ENCODE peak calls at places on chromosome 15, in six cellular contexts. One of them, this sample, is unnamed.
A peak's percentile ranks its signal among the peaks of the same experiment; 100 is the strongest.

GRCh38 chr15:39624806-39625205 is 43.9 kb downstream of the THBS1 start:
- ATAC-seq in Right ventricle myocardium superior: peak; percentile 54
- ATAC-seq in RWPE2: peak; percentile 86
- ATAC-seq in T-helper 17 cell: peak; percentile 76
- ATAC-seq in sciatic nerve: peak; percentile 79
- ATAC-seq in activated CD8-positive, alpha-beta T cell treated with anti-CD3 and anti-CD28 coated beads, Interleukin-2, amount 10 ng/mL, durations not matched to agents 7 days and 5 days: peak; percentile 79
- ATAC-seq in this sample: peak; percentile 75

GRCh38 chr15:97815841-97816240 is 144.7 kb upstream of the ARRDC4 start:
- ATAC-seq in T-helper 17 cell: no peak
- ATAC-seq in Right ventricle myocardium superior: no peak
- ATAC-seq in RWPE2: no peak
- ATAC-seq in sciatic nerve: no peak
- ATAC-seq in activated CD8-positive, alpha-beta T cell treated with anti-CD3 and anti-CD28 coated beads, Interleukin-2, amount 10 ng/mL, durations not matched to agents 7 days and 5 days: no peak
- ATAC-seq in this sample: no peak

GRCh38 chr15:89381330-89381729 is 46.7 kb upstream of the POLG start:
- ATAC-seq in sciatic nerve: no peak
- ATAC-seq in activated CD8-positive, alpha-beta T cell treated with anti-CD3 and anti-CD28 coated beads, Interleukin-2, amount 10 ng/mL, durations not matched to agents 7 days and 5 days: no peak
- ATAC-seq in T-helper 17 cell: no peak
- ATAC-seq in Right ventricle myocardium superior: no peak
- ATAC-seq in RWPE2: no peak
- ATAC-seq in this sample: no peak

GRCh38 chr15:31214864-31215489 is 111.7 kb upstream of the KLF13 start:
- ATAC-seq in RWPE2: peak; percentile 60
- ATAC-seq in activated CD8-positive, alpha-beta T cell treated with anti-CD3 and anti-CD28 coated beads, Interleukin-2, amount 10 ng/mL, durations not matched to agents 7 days and 5 days: no peak
- ATAC-seq in Right ventricle myocardium superior: peak; percentile 66
- ATAC-seq in T-helper 17 cell: no peak
- ATAC-seq in sciatic nerve: peak; percentile 63
- ATAC-seq in this sample: peak; percentile 56

GRCh38 chr15:29728418-29728817 is 93.8 kb downstream of the TJP1 start:
- ATAC-seq in RWPE2: peak; percentile 19
- ATAC-seq in sciatic nerve: peak; percentile 38
- ATAC-seq in Right ventricle myocardium superior: peak; percentile 52
- ATAC-seq in T-helper 17 cell: no peak
- ATAC-seq in activated CD8-positive, alpha-beta T cell treated with anti-CD3 and anti-CD28 coated beads, Interleukin-2, amount 10 ng/mL, durations not matched to agents 7 days and 5 days: no peak
- ATAC-seq in this sample: peak; percentile 33

GRCh38 chr15:98826658-98827057 is 178.3 kb downstream of the IGF1R start:
- ATAC-seq in Right ventricle myocardium superior: no peak
- ATAC-seq in T-helper 17 cell: no peak
- ATAC-seq in sciatic nerve: no peak
- ATAC-seq in RWPE2: no peak
- ATAC-seq in activated CD8-positive, alpha-beta T cell treated with anti-CD3 and anti-CD28 coated beads, Interleukin-2, amount 10 ng/mL, durations not matched to agents 7 days and 5 days: no peak
- ATAC-seq in this sample: no peak

GRCh38 chr15:100570735-100571363 is 31.1 kb downstream of the LINS1 start:
- ATAC-seq in T-helper 17 cell: no peak
- ATAC-seq in activated CD8-positive, alpha-beta T cell treated with anti-CD3 and anti-CD28 coated beads, Interleukin-2, amount 10 ng/mL, durations not matched to agents 7 days and 5 days: peak; percentile 60
- ATAC-seq in sciatic nerve: peak; percentile 61
- ATAC-seq in Right ventricle myocardium superior: no peak
- ATAC-seq in RWPE2: no peak
- ATAC-seq in this sample: no peak

GRCh38 chr15:75109731-75110130 is 86.3 kb downstream of the PPCDC start:
- ATAC-seq in Right ventricle myocardium superior: no peak
- ATAC-seq in activated CD8-positive, alpha-beta T cell treated with anti-CD3 and anti-CD28 coated beads, Interleukin-2, amount 10 ng/mL, durations not matched to agents 7 days and 5 days: no peak
- ATAC-seq in sciatic nerve: no peak
- ATAC-seq in RWPE2: no peak
- ATAC-seq in T-helper 17 cell: no peak
- ATAC-seq in this sample: no peak

GRCh38 chr15:92315595-92316211 is 78.0 kb upstream of the ST8SIA2 start:
- ATAC-seq in RWPE2: no peak
- ATAC-seq in Right ventricle myocardium superior: peak; percentile 22
- ATAC-seq in sciatic nerve: no peak
- ATAC-seq in T-helper 17 cell: no peak
- ATAC-seq in activated CD8-positive, alpha-beta T cell treated with anti-CD3 and anti-CD28 coated beads, Interleukin-2, amount 10 ng/mL, durations not matched to agents 7 days and 5 days: no peak
- ATAC-seq in this sample: no peak

GRCh38 chr15:91308855-91309254 is 208.8 kb downstream of the SV2B start:
- ATAC-seq in T-helper 17 cell: no peak
- ATAC-seq in Right ventricle myocardium superior: no peak
- ATAC-seq in activated CD8-positive, alpha-beta T cell treated with anti-CD3 and anti-CD28 coated beads, Interleukin-2, amount 10 ng/mL, durations not matched to agents 7 days and 5 days: peak; percentile 31
- ATAC-seq in RWPE2: no peak
- ATAC-seq in sciatic nerve: no peak
- ATAC-seq in this sample: no peak

GRCh38 chr15:101091080-101092017 is 160.5 kb downstream of the CHSY1 start:
- ATAC-seq in RWPE2: no peak
- ATAC-seq in Right ventricle myocardium superior: peak; percentile 36
- ATAC-seq in sciatic nerve: peak; percentile 82
- ATAC-seq in T-helper 17 cell: no peak
- ATAC-seq in activated CD8-positive, alpha-beta T cell treated with anti-CD3 and anti-CD28 coated beads, Interleukin-2, amount 10 ng/mL, durations not matched to agents 7 days and 5 days: no peak
- ATAC-seq in this sample: peak; percentile 25

GRCh38 chr15:29612096-29612495 is 210.2 kb downstream of the TJP1 start:
- ATAC-seq in T-helper 17 cell: no peak
- ATAC-seq in activated CD8-positive, alpha-beta T cell treated with anti-CD3 and anti-CD28 coated beads, Interleukin-2, amount 10 ng/mL, durations not matched to agents 7 days and 5 days: no peak
- ATAC-seq in Right ventricle myocardium superior: no peak
- ATAC-seq in RWPE2: peak; percentile 7
- ATAC-seq in sciatic nerve: no peak
- ATAC-seq in this sample: no peak

GRCh38 chr15:98899266-98900021 is 108.1 kb downstream of the PGPEP1L start:
- ATAC-seq in T-helper 17 cell: no peak
- ATAC-seq in RWPE2: no peak
- ATAC-seq in Right ventricle myocardium superior: no peak
- ATAC-seq in activated CD8-positive, alpha-beta T cell treated with anti-CD3 and anti-CD28 coated beads, Interleukin-2, amount 10 ng/mL, durations not matched to agents 7 days and 5 days: no peak
- ATAC-seq in sciatic nerve: no peak
- ATAC-seq in this sample: no peak

GRCh38 chr15:96767703-96768434 is 437.4 kb downstream of the NR2F2 start:
- ATAC-seq in Right ventricle myocardium superior: no peak
- ATAC-seq in sciatic nerve: no peak
- ATAC-seq in T-helper 17 cell: no peak
- ATAC-seq in RWPE2: peak; percentile 69
- ATAC-seq in activated CD8-positive, alpha-beta T cell treated with anti-CD3 and anti-CD28 coated beads, Interleukin-2, amount 10 ng/mL, durations not matched to agents 7 days and 5 days: no peak
- ATAC-seq in this sample: no peak

GRCh38 chr15:39670687-39671086 is 89.8 kb downstream of the THBS1 start:
- ATAC-seq in sciatic nerve: no peak
- ATAC-seq in Right ventricle myocardium superior: no peak
- ATAC-seq in activated CD8-positive, alpha-beta T cell treated with anti-CD3 and anti-CD28 coated beads, Interleukin-2, amount 10 ng/mL, durations not matched to agents 7 days and 5 days: no peak
- ATAC-seq in T-helper 17 cell: no peak
- ATAC-seq in RWPE2: no peak
- ATAC-seq in this sample: no peak

GRCh38 chr15:25741253-25741575 is 121.9 kb downstream of the ATP10A start:
- ATAC-seq in activated CD8-positive, alpha-beta T cell treated with anti-CD3 and anti-CD28 coated beads, Interleukin-2, amount 10 ng/mL, durations not matched to agents 7 days and 5 days: no peak
- ATAC-seq in RWPE2: no peak
- ATAC-seq in T-helper 17 cell: no peak
- ATAC-seq in sciatic nerve: no peak
- ATAC-seq in Right ventricle myocardium superior: no peak
- ATAC-seq in this sample: no peak

GRCh38 chr15:64162869-64163661 is at the start of gene PPIB:
- ATAC-seq in activated CD8-positive, alpha-beta T cell treated with anti-CD3 and anti-CD28 coated beads, Interleukin-2, amount 10 ng/mL, durations not matched to agents 7 days and 5 days: peak; percentile 96
- ATAC-seq in Right ventricle myocardium superior: peak; percentile 95
- ATAC-seq in sciatic nerve: peak; percentile 98
- ATAC-seq in RWPE2: peak; percentile 95
- ATAC-seq in T-helper 17 cell: peak; percentile 94
- ATAC-seq in this sample: peak; percentile 98

GRCh38 chr15:69395460-69395859 is 18.7 kb upstream of the KIF23 start:
- ATAC-seq in RWPE2: no peak
- ATAC-seq in Right ventricle myocardium superior: no peak
- ATAC-seq in activated CD8-positive, alpha-beta T cell treated with anti-CD3 and anti-CD28 coated beads, Interleukin-2, amount 10 ng/mL, durations not matched to agents 7 days and 5 days: no peak
- ATAC-seq in sciatic nerve: no peak
- ATAC-seq in T-helper 17 cell: no peak
- ATAC-seq in this sample: no peak

GRCh38 chr15:69537085-69537484 is 84.5 kb downstream of the RPLP1 start:
- ATAC-seq in RWPE2: no peak
- ATAC-seq in activated CD8-positive, alpha-beta T cell treated with anti-CD3 and anti-CD28 coated beads, Interleukin-2, amount 10 ng/mL, durations not matched to agents 7 days and 5 days: no peak
- ATAC-seq in T-helper 17 cell: no peak
- ATAC-seq in sciatic nerve: no peak
- ATAC-seq in Right ventricle myocardium superior: no peak
- ATAC-seq in this sample: no peak

GRCh38 chr15:41501191-41501917 is 7.7 kb downstream of the ITPKA start:
- ATAC-seq in RWPE2: peak; percentile 33
- ATAC-seq in Right ventricle myocardium superior: peak; percentile 69
- ATAC-seq in activated CD8-positive, alpha-beta T cell treated with anti-CD3 and anti-CD28 coated beads, Interleukin-2, amount 10 ng/mL, durations not matched to agents 7 days and 5 days: peak; percentile 50
- ATAC-seq in T-helper 17 cell: peak; percentile 78
- ATAC-seq in sciatic nerve: no peak
- ATAC-seq in this sample: peak; percentile 58

GRCh38 chr15:98955331-98955730 is 52.3 kb downstream of the PGPEP1L start:
- ATAC-seq in sciatic nerve: no peak
- ATAC-seq in T-helper 17 cell: no peak
- ATAC-seq in RWPE2: no peak
- ATAC-seq in Right ventricle myocardium superior: peak; percentile 32
- ATAC-seq in activated CD8-positive, alpha-beta T cell treated with anti-CD3 and anti-CD28 coated beads, Interleukin-2, amount 10 ng/mL, durations not matched to agents 7 days and 5 days: no peak
- ATAC-seq in this sample: no peak

GRCh38 chr15:33069161-33069560 is 125.4 kb downstream of the FMN1 start:
- ATAC-seq in Right ventricle myocardium superior: no peak
- ATAC-seq in activated CD8-positive, alpha-beta T cell treated with anti-CD3 and anti-CD28 coated beads, Interleukin-2, amount 10 ng/mL, durations not matched to agents 7 days and 5 days: no peak
- ATAC-seq in sciatic nerve: no peak
- ATAC-seq in RWPE2: peak; percentile 11
- ATAC-seq in T-helper 17 cell: no peak
- ATAC-seq in this sample: no peak

GRCh38 chr15:75361989-75362641 is 6.3 kb downstream of the MAN2C1 start:
- ATAC-seq in RWPE2: peak; percentile 3
- ATAC-seq in Right ventricle myocardium superior: no peak
- ATAC-seq in sciatic nerve: no peak
- ATAC-seq in activated CD8-positive, alpha-beta T cell treated with anti-CD3 and anti-CD28 coated beads, Interleukin-2, amount 10 ng/mL, durations not matched to agents 7 days and 5 days: no peak
- ATAC-seq in T-helper 17 cell: no peak
- ATAC-seq in this sample: peak; percentile 21

GRCh38 chr15:71447328-71448250 is 332.3 kb downstream of the THSD4 start:
- ATAC-seq in sciatic nerve: no peak
- ATAC-seq in T-helper 17 cell: no peak
- ATAC-seq in Right ventricle myocardium superior: no peak
- ATAC-seq in activated CD8-positive, alpha-beta T cell treated with anti-CD3 and anti-CD28 coated beads, Interleukin-2, amount 10 ng/mL, durations not matched to agents 7 days and 5 days: no peak
- ATAC-seq in RWPE2: peak; percentile 76
- ATAC-seq in this sample: peak; percentile 82

GRCh38 chr15:55402707-55403106 is 5.5 kb downstream of the CCPG1 start:
- ATAC-seq in activated CD8-positive, alpha-beta T cell treated with anti-CD3 and anti-CD28 coated beads, Interleukin-2, amount 10 ng/mL, durations not matched to agents 7 days and 5 days: no peak
- ATAC-seq in sciatic nerve: no peak
- ATAC-seq in T-helper 17 cell: no peak
- ATAC-seq in Right ventricle myocardium superior: no peak
- ATAC-seq in RWPE2: no peak
- ATAC-seq in this sample: no peak

GRCh38 chr15:74800559-74801094 is 12.0 kb upstream of the LMAN1L start:
- ATAC-seq in activated CD8-positive, alpha-beta T cell treated with anti-CD3 and anti-CD28 coated beads, Interleukin-2, amount 10 ng/mL, durations not matched to agents 7 days and 5 days: no peak
- ATAC-seq in sciatic nerve: peak; percentile 13
- ATAC-seq in Right ventricle myocardium superior: no peak
- ATAC-seq in RWPE2: no peak
- ATAC-seq in T-helper 17 cell: no peak
- ATAC-seq in this sample: no peak

GRCh38 chr15:66838671-66839239 is 136.7 kb downstream of the SMAD6 start:
- ATAC-seq in activated CD8-positive, alpha-beta T cell treated with anti-CD3 and anti-CD28 coated beads, Interleukin-2, amount 10 ng/mL, durations not matched to agents 7 days and 5 days: no peak
- ATAC-seq in Right ventricle myocardium superior: no peak
- ATAC-seq in sciatic nerve: no peak
- ATAC-seq in RWPE2: no peak
- ATAC-seq in T-helper 17 cell: no peak
- ATAC-seq in this sample: no peak

GRCh38 chr15:90407871-90408317 is 19.9 kb downstream of the IQGAP1 start:
- ATAC-seq in sciatic nerve: peak; percentile 30
- ATAC-seq in activated CD8-positive, alpha-beta T cell treated with anti-CD3 and anti-CD28 coated beads, Interleukin-2, amount 10 ng/mL, durations not matched to agents 7 days and 5 days: peak; percentile 93
- ATAC-seq in Right ventricle myocardium superior: peak; percentile 32
- ATAC-seq in RWPE2: no peak
- ATAC-seq in T-helper 17 cell: peak; percentile 92
- ATAC-seq in this sample: no peak

GRCh38 chr15:74402873-74403589 is 30.7 kb downstream of the SEMA7A start:
- ATAC-seq in T-helper 17 cell: peak; percentile 78
- ATAC-seq in Right ventricle myocardium superior: peak; percentile 20
- ATAC-seq in activated CD8-positive, alpha-beta T cell treated with anti-CD3 and anti-CD28 coated beads, Interleukin-2, amount 10 ng/mL, durations not matched to agents 7 days and 5 days: peak; percentile 72
- ATAC-seq in sciatic nerve: no peak
- ATAC-seq in RWPE2: no peak
- ATAC-seq in this sample: peak; percentile 46

GRCh38 chr15:41853191-41853590 is 14.5 kb downstream of the PLA2G4B start:
- ATAC-seq in Right ventricle myocardium superior: no peak
- ATAC-seq in activated CD8-positive, alpha-beta T cell treated with anti-CD3 and anti-CD28 coated beads, Interleukin-2, amount 10 ng/mL, durations not matched to agents 7 days and 5 days: no peak
- ATAC-seq in RWPE2: no peak
- ATAC-seq in sciatic nerve: no peak
- ATAC-seq in T-helper 17 cell: no peak
- ATAC-seq in this sample: no peak

This sample was measured in esophagus mucosa.